ENCODE peak calls at places on chromosome 2, in four cellular contexts. One of them, this sample, is unnamed.

GRCh38 chr2:28442328-28442727 is 49.7 kb downstream of the FOSL2 start:
- DNase-seq in RPMI7951: no peak
- DNase-seq in skeletal muscle cell: no peak
- DNase-seq in fibroblast of lung: no peak
- DNase-seq in this sample: no peak

GRCh38 chr2:75260946-75261345 is 61.6 kb upstream of the TACR1 start:
- DNase-seq in RPMI7951: no peak
- DNase-seq in skeletal muscle cell: no peak
- DNase-seq in fibroblast of lung: no peak
- DNase-seq in this sample: no peak

GRCh38 chr2:44952143-44952805 is 10.8 kb downstream of the SIX3 start:
- DNase-seq in RPMI7951: peak
- DNase-seq in skeletal muscle cell: no peak
- DNase-seq in fibroblast of lung: peak
- DNase-seq in this sample: peak

GRCh38 chr2:196473617-196474016 is 165.9 kb upstream of the CCDC150 start:
- DNase-seq in RPMI7951: no peak
- DNase-seq in skeletal muscle cell: no peak
- DNase-seq in fibroblast of lung: no peak
- DNase-seq in this sample: no peak

GRCh38 chr2:238286987-238287386 is 1.4 kb downstream of the PER2 start:
- DNase-seq in RPMI7951: no peak
- DNase-seq in skeletal muscle cell: no peak
- DNase-seq in fibroblast of lung: peak
- DNase-seq in this sample: peak

GRCh38 chr2:232459419-232460035 is 3.6 kb downstream of the ALPI start:
- DNase-seq in RPMI7951: no peak
- DNase-seq in skeletal muscle cell: no peak
- DNase-seq in fibroblast of lung: no peak
- DNase-seq in this sample: no peak

GRCh38 chr2:234098675-234099195 is 48.2 kb downstream of the SPP2 start:
- DNase-seq in RPMI7951: no peak
- DNase-seq in skeletal muscle cell: no peak
- DNase-seq in fibroblast of lung: peak
- DNase-seq in this sample: no peak

GRCh38 chr2:98153402-98153938 is 66.5 kb downstream of the VWA3B start:
- DNase-seq in RPMI7951: no peak
- DNase-seq in skeletal muscle cell: no peak
- DNase-seq in fibroblast of lung: no peak
- DNase-seq in this sample: no peak

GRCh38 chr2:53778536-53779162 is 8.1 kb downstream of the ASB3 start:
- DNase-seq in RPMI7951: no peak
- DNase-seq in skeletal muscle cell: no peak
- DNase-seq in fibroblast of lung: no peak
- DNase-seq in this sample: no peak

GRCh38 chr2:156118753-156119416 is 213.6 kb downstream of the NR4A2 start:
- DNase-seq in RPMI7951: no peak
- DNase-seq in skeletal muscle cell: no peak
- DNase-seq in fibroblast of lung: no peak
- DNase-seq in this sample: no peak

GRCh38 chr2:16973586-16974274 is 308.1 kb upstream of the CYRIA start:
- DNase-seq in RPMI7951: peak
- DNase-seq in skeletal muscle cell: peak
- DNase-seq in fibroblast of lung: peak
- DNase-seq in this sample: no peak

GRCh38 chr2:127448526-127448925 is 30.3 kb downstream of the PROC start:
- DNase-seq in RPMI7951: no peak
- DNase-seq in skeletal muscle cell: no peak
- DNase-seq in fibroblast of lung: peak
- DNase-seq in this sample: no peak

GRCh38 chr2:41879367-41879871 is 168.4 kb upstream of the PKDCC start:
- DNase-seq in RPMI7951: peak
- DNase-seq in skeletal muscle cell: peak
- DNase-seq in fibroblast of lung: peak
- DNase-seq in this sample: no peak

GRCh38 chr2:237859533-237860272 is at the start of gene RAMP1:
- DNase-seq in RPMI7951: peak
- DNase-seq in skeletal muscle cell: no peak
- DNase-seq in fibroblast of lung: peak
- DNase-seq in this sample: peak

GRCh38 chr2:65639156-65639876 is 206.9 kb upstream of the SPRED2 start:
- DNase-seq in RPMI7951: peak
- DNase-seq in skeletal muscle cell: peak
- DNase-seq in fibroblast of lung: peak
- DNase-seq in this sample: no peak

GRCh38 chr2:150271952-150272351 is 215.5 kb downstream of the RND3 start:
- DNase-seq in RPMI7951: peak
- DNase-seq in skeletal muscle cell: peak
- DNase-seq in fibroblast of lung: peak
- DNase-seq in this sample: no peak

GRCh38 chr2:44546469-44547127 is 184.9 kb downstream of the CAMKMT start:
- DNase-seq in RPMI7951: no peak
- DNase-seq in skeletal muscle cell: no peak
- DNase-seq in fibroblast of lung: no peak
- DNase-seq in this sample: no peak

GRCh38 chr2:102632380-102633175 is 13.2 kb downstream of the SLC9A2 start:
- DNase-seq in RPMI7951: no peak
- DNase-seq in skeletal muscle cell: no peak
- DNase-seq in fibroblast of lung: no peak
- DNase-seq in this sample: no peak

GRCh38 chr2:69683170-69683971 is 39.8 kb upstream of the AAK1 start:
- DNase-seq in RPMI7951: peak
- DNase-seq in skeletal muscle cell: peak
- DNase-seq in fibroblast of lung: peak
- DNase-seq in this sample: no peak

GRCh38 chr2:150007815-150008430 is 420.3 kb upstream of the MMADHC start:
- DNase-seq in RPMI7951: no peak
- DNase-seq in skeletal muscle cell: no peak
- DNase-seq in fibroblast of lung: peak
- DNase-seq in this sample: no peak

GRCh38 chr2:96556441-96557330 is 20.1 kb downstream of the ARID5A start:
- DNase-seq in RPMI7951: peak
- DNase-seq in skeletal muscle cell: no peak
- DNase-seq in fibroblast of lung: peak
- DNase-seq in this sample: no peak

GRCh38 chr2:201414099-201415023 is 36.9 kb downstream of the TRAK2 start:
- DNase-seq in RPMI7951: peak
- DNase-seq in skeletal muscle cell: no peak
- DNase-seq in fibroblast of lung: peak
- DNase-seq in this sample: no peak

GRCh38 chr2:229695971-229696370 is 18.4 kb downstream of the DNER start:
- DNase-seq in RPMI7951: no peak
- DNase-seq in skeletal muscle cell: no peak
- DNase-seq in fibroblast of lung: no peak
- DNase-seq in this sample: no peak

GRCh38 chr2:162477011-162477410 is 133.1 kb downstream of the GCA start:
- DNase-seq in RPMI7951: peak
- DNase-seq in skeletal muscle cell: no peak
- DNase-seq in fibroblast of lung: peak
- DNase-seq in this sample: no peak

GRCh38 chr2:194003911-194004310 is 1653.1 kb upstream of the SLC39A10 start:
- DNase-seq in RPMI7951: no peak
- DNase-seq in skeletal muscle cell: peak
- DNase-seq in fibroblast of lung: no peak
- DNase-seq in this sample: no peak

GRCh38 chr2:71700880-71701397 is 247.6 kb downstream of the DYSF start:
- DNase-seq in RPMI7951: peak
- DNase-seq in skeletal muscle cell: no peak
- DNase-seq in fibroblast of lung: peak
- DNase-seq in this sample: peak

GRCh38 chr2:47016172-47016913 is 100.7 kb upstream of the MCFD2 start:
- DNase-seq in RPMI7951: peak
- DNase-seq in skeletal muscle cell: peak
- DNase-seq in fibroblast of lung: peak
- DNase-seq in this sample: no peak

GRCh38 chr2:112941753-112942653 is 31.0 kb downstream of the IL37 start:
- DNase-seq in RPMI7951: peak
- DNase-seq in skeletal muscle cell: peak
- DNase-seq in fibroblast of lung: peak
- DNase-seq in this sample: peak

GRCh38 chr2:169963786-169964185 is 136.5 kb downstream of the UBR3 start:
- DNase-seq in RPMI7951: no peak
- DNase-seq in skeletal muscle cell: peak
- DNase-seq in fibroblast of lung: no peak
- DNase-seq in this sample: no peak

GRCh38 chr2:23550553-23550952 is 165.6 kb downstream of the KLHL29 start:
- DNase-seq in RPMI7951: peak
- DNase-seq in skeletal muscle cell: no peak
- DNase-seq in fibroblast of lung: peak
- DNase-seq in this sample: no peak

GRCh38 chr2:126825306-126825705 is 73.4 kb upstream of the TEX51 start:
- DNase-seq in RPMI7951: no peak
- DNase-seq in skeletal muscle cell: no peak
- DNase-seq in fibroblast of lung: no peak
- DNase-seq in this sample: no peak

GRCh38 chr2:241612156-241613017 is 24.6 kb downstream of the THAP4 start:
- DNase-seq in RPMI7951: no peak
- DNase-seq in skeletal muscle cell: no peak
- DNase-seq in fibroblast of lung: no peak
- DNase-seq in this sample: no peak

GRCh38 chr2:58387701-58388100 is 146.6 kb upstream of the FANCL start:
- DNase-seq in RPMI7951: no peak
- DNase-seq in skeletal muscle cell: no peak
- DNase-seq in fibroblast of lung: no peak
- DNase-seq in this sample: no peak

GRCh38 chr2:30979822-30980245 is 158.4 kb downstream of the GALNT14 start:
- DNase-seq in RPMI7951: peak
- DNase-seq in skeletal muscle cell: peak
- DNase-seq in fibroblast of lung: peak
- DNase-seq in this sample: peak

GRCh38 chr2:84832772-84833461 is 48.0 kb downstream of the TRABD2A start:
- DNase-seq in RPMI7951: peak
- DNase-seq in skeletal muscle cell: no peak
- DNase-seq in fibroblast of lung: no peak
- DNase-seq in this sample: no peak